ENCODE peak calls at places on chromosomes 12 and 14, in five cellular contexts. One of them, this sample, is unnamed.

GRCh38 chr14:56730468-56731145 is 79.7 kb downstream of the OTX2 start:
- DNase-seq in mesothelial cell of epicardium: no peak
- DNase-seq in cardiac fibroblast: no peak
- DNase-seq in AG10803: no peak
- DNase-seq in heart right ventricle: no peak
- DNase-seq in this sample: no peak

GRCh38 chr12:27162229-27162537 is 79.8 kb upstream of the C12orf71 start:
- DNase-seq in mesothelial cell of epicardium: no peak
- DNase-seq in cardiac fibroblast: peak
- DNase-seq in AG10803: no peak
- DNase-seq in heart right ventricle: no peak
- DNase-seq in this sample: no peak

GRCh38 chr12:113370923-113371682 is 12.7 kb downstream of the PLBD2 start:
- DNase-seq in mesothelial cell of epicardium: no peak
- DNase-seq in cardiac fibroblast: no peak
- DNase-seq in AG10803: no peak
- DNase-seq in heart right ventricle: no peak
- DNase-seq in this sample: no peak

GRCh38 chr14:67482765-67483164 is 5.8 kb downstream of the TMEM229B start:
- DNase-seq in mesothelial cell of epicardium: no peak
- DNase-seq in cardiac fibroblast: no peak
- DNase-seq in AG10803: no peak
- DNase-seq in heart right ventricle: no peak
- DNase-seq in this sample: no peak

GRCh38 chr12:97396989-97397388 is 65.6 kb upstream of the RMST start:
- DNase-seq in mesothelial cell of epicardium: no peak
- DNase-seq in cardiac fibroblast: no peak
- DNase-seq in AG10803: no peak
- DNase-seq in heart right ventricle: no peak
- DNase-seq in this sample: no peak

GRCh38 chr12:69966409-69966808 is 141.4 kb downstream of the MYRFL start:
- DNase-seq in mesothelial cell of epicardium: no peak
- DNase-seq in cardiac fibroblast: peak
- DNase-seq in AG10803: peak
- DNase-seq in heart right ventricle: peak
- DNase-seq in this sample: no peak

GRCh38 chr12:131117438-131118245 is 163.9 kb downstream of the ADGRD1 start:
- DNase-seq in mesothelial cell of epicardium: peak
- DNase-seq in cardiac fibroblast: no peak
- DNase-seq in AG10803: no peak
- DNase-seq in heart right ventricle: no peak
- DNase-seq in this sample: no peak

GRCh38 chr14:22391908-22392307 is 197.1 kb downstream of the DAD1 start:
- DNase-seq in mesothelial cell of epicardium: no peak
- DNase-seq in cardiac fibroblast: peak
- DNase-seq in AG10803: peak
- DNase-seq in heart right ventricle: peak
- DNase-seq in this sample: peak

GRCh38 chr12:25615119-25615518 is 62.0 kb upstream of the LMNTD1 start:
- DNase-seq in mesothelial cell of epicardium: no peak
- DNase-seq in cardiac fibroblast: peak
- DNase-seq in AG10803: peak
- DNase-seq in heart right ventricle: no peak
- DNase-seq in this sample: no peak

GRCh38 chr12:105967038-105967776 is 171.5 kb downstream of the NUAK1 start:
- DNase-seq in mesothelial cell of epicardium: no peak
- DNase-seq in cardiac fibroblast: peak
- DNase-seq in AG10803: no peak
- DNase-seq in heart right ventricle: no peak
- DNase-seq in this sample: no peak

GRCh38 chr12:94123127-94123526 is 25.2 kb upstream of the PLXNC1 start:
- DNase-seq in mesothelial cell of epicardium: no peak
- DNase-seq in cardiac fibroblast: no peak
- DNase-seq in AG10803: no peak
- DNase-seq in heart right ventricle: no peak
- DNase-seq in this sample: no peak

GRCh38 chr14:97379091-97379531 is 581.9 kb downstream of the VRK1 start:
- DNase-seq in mesothelial cell of epicardium: no peak
- DNase-seq in cardiac fibroblast: no peak
- DNase-seq in AG10803: no peak
- DNase-seq in heart right ventricle: no peak
- DNase-seq in this sample: no peak

GRCh38 chr14:93033983-93034670 is 81.6 kb downstream of the ITPK1 start:
- DNase-seq in mesothelial cell of epicardium: no peak
- DNase-seq in cardiac fibroblast: no peak
- DNase-seq in AG10803: no peak
- DNase-seq in heart right ventricle: no peak
- DNase-seq in this sample: no peak

GRCh38 chr14:75989134-75989533 is 3.6 kb downstream of the IFT43 start:
- DNase-seq in mesothelial cell of epicardium: no peak
- DNase-seq in cardiac fibroblast: peak
- DNase-seq in AG10803: peak
- DNase-seq in heart right ventricle: no peak
- DNase-seq in this sample: no peak

GRCh38 chr12:1619599-1619998 is 9.4 kb upstream of the WNT5B start:
- DNase-seq in mesothelial cell of epicardium: no peak
- DNase-seq in cardiac fibroblast: no peak
- DNase-seq in AG10803: no peak
- DNase-seq in heart right ventricle: peak
- DNase-seq in this sample: no peak

GRCh38 chr12:1927751-1928351 is 9.4 kb upstream of the CACNA2D4 start:
- DNase-seq in mesothelial cell of epicardium: no peak
- DNase-seq in cardiac fibroblast: no peak
- DNase-seq in AG10803: peak
- DNase-seq in heart right ventricle: peak
- DNase-seq in this sample: no peak

GRCh38 chr12:31521972-31522371 is 69.0 kb downstream of the DENND5B start:
- DNase-seq in mesothelial cell of epicardium: no peak
- DNase-seq in cardiac fibroblast: no peak
- DNase-seq in AG10803: no peak
- DNase-seq in heart right ventricle: no peak
- DNase-seq in this sample: no peak

GRCh38 chr14:85444685-85445084 is 85.3 kb upstream of the FLRT2 start:
- DNase-seq in mesothelial cell of epicardium: no peak
- DNase-seq in cardiac fibroblast: peak
- DNase-seq in AG10803: peak
- DNase-seq in heart right ventricle: no peak
- DNase-seq in this sample: no peak

GRCh38 chr12:50734409-50735263 is 29.3 kb upstream of the ATF1 start:
- DNase-seq in mesothelial cell of epicardium: no peak
- DNase-seq in cardiac fibroblast: peak
- DNase-seq in AG10803: peak
- DNase-seq in heart right ventricle: no peak
- DNase-seq in this sample: peak

GRCh38 chr14:74324945-74325361 is 22.2 kb upstream of the ABCD4 start:
- DNase-seq in mesothelial cell of epicardium: no peak
- DNase-seq in cardiac fibroblast: peak
- DNase-seq in AG10803: peak
- DNase-seq in heart right ventricle: no peak
- DNase-seq in this sample: peak

GRCh38 chr12:122356192-122356635 is 66.3 kb downstream of the CLIP1 start:
- DNase-seq in mesothelial cell of epicardium: no peak
- DNase-seq in cardiac fibroblast: peak
- DNase-seq in AG10803: peak
- DNase-seq in heart right ventricle: no peak
- DNase-seq in this sample: peak

DNA sequence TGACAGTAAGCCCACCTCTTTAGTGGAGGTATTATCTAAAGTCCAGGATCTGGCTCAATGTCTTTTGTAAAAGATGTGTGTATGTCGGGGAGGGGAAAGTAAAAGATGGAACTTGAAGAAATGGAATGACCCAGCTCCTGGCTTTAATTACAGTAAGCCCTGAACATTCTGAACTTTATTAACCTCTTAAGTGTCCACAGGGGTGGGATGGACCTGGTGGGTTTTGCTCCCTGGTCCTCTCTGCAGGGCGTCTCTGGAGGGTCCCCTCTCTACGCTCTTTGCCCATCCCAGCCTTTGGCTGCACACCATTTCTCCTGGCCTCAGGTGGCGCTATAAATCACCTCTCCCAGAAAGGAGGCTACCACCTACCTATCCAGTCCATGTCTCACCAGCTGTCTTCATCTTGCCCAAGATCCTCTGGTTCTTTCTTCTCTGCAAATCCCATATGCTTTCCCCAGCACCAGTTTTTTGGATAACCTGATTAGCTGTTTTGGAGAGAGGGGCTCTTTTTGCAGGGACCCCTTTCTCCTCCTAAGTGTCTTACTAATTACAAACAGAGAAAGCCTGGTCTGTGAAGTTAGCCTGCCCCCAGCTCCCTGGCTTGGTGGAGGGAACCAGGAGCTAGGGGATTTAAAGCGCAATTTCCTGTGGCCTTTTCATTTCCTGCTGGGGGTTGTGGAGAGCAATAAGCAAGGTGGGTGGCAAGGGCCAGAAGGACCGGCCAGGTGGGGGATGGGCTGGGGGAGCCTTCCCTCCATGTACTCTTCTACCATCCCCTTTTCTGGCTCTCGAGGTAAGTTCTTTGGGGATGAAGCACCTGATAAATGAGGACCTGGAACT is 3.9 kb upstream of the CISTR start:
- DNase-seq in mesothelial cell of epicardium: no peak
- DNase-seq in cardiac fibroblast: no peak
- DNase-seq in AG10803: no peak
- DNase-seq in heart right ventricle: no peak
- DNase-seq in this sample: no peak
- TF ChIP-seq CTCF in mesothelial cell of epicardium: no peak
- TF ChIP-seq CTCF in cardiac fibroblast: no peak
- TF ChIP-seq CTCF in AG10803: no peak
- TF ChIP-seq CTCF in heart right ventricle: no peak
- TF ChIP-seq CTCF in this sample: no peak

GRCh38 chr14:37197421-37198272 is at the start of gene MIPOL1:
- DNase-seq in mesothelial cell of epicardium: peak
- DNase-seq in cardiac fibroblast: peak
- DNase-seq in AG10803: peak
- DNase-seq in heart right ventricle: peak
- DNase-seq in this sample: peak
- TF ChIP-seq CTCF in mesothelial cell of epicardium: no peak
- TF ChIP-seq CTCF in cardiac fibroblast: peak
- TF ChIP-seq CTCF in AG10803: peak
- TF ChIP-seq CTCF in heart right ventricle: peak
- TF ChIP-seq CTCF in this sample: peak

GRCh38 chr14:20798932-20799331 is 3.7 kb downstream of the RNASE1 start:
- DNase-seq in mesothelial cell of epicardium: no peak
- DNase-seq in cardiac fibroblast: no peak
- DNase-seq in AG10803: no peak
- DNase-seq in heart right ventricle: no peak
- DNase-seq in this sample: no peak

GRCh38 chr14:20791199-20791996 is 10.3 kb downstream of the RNASE6 start:
- DNase-seq in mesothelial cell of epicardium: no peak
- DNase-seq in cardiac fibroblast: no peak
- DNase-seq in AG10803: no peak
- DNase-seq in heart right ventricle: no peak
- DNase-seq in this sample: no peak

GRCh38 chr14:20797159-20797558 is 5.5 kb downstream of the RNASE1 start:
- DNase-seq in mesothelial cell of epicardium: no peak
- DNase-seq in cardiac fibroblast: no peak
- DNase-seq in AG10803: no peak
- DNase-seq in heart right ventricle: no peak
- DNase-seq in this sample: no peak

GRCh38 chr14:20798318-20798717 is 4.3 kb downstream of the RNASE1 start:
- DNase-seq in mesothelial cell of epicardium: no peak
- DNase-seq in cardiac fibroblast: no peak
- DNase-seq in AG10803: no peak
- DNase-seq in heart right ventricle: no peak
- DNase-seq in this sample: no peak

DNA sequence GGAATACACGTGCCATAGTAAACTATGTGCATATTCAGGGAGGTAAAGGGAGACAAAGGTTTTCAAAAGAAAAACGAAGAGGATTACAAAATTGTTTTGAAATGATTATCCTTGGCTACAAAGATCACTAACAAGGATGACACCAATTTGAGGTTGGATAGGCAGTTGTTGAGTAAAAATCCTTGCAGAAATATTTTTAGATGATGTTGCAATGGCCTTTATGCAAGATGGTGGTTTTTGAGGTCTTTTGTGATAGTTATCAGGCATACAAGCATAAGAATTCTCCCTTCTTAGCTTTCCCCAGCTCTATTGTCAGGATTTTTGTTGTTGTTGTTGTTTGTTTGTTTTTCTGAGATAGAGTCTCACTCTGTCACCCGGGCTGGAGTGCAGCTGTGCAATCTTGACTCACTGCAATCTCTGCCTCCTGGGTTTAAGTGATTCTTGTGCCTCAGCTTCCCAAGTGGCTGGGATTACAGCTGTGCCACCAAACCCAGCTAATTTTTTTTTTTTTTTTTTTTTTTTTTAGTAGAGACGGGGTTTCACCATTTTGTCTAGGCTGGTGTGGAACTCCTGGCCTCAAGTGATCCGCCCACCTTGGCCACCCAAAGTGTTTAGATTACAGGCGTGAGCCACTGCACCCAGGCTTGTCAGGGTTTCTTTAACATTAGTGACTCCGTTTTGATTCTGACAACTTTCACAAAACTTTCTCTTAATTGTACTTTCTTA is 7.8 kb downstream of the RNASE1 start:
- DNase-seq in mesothelial cell of epicardium: no peak
- DNase-seq in cardiac fibroblast: no peak
- DNase-seq in AG10803: peak
- DNase-seq in heart right ventricle: no peak
- DNase-seq in this sample: no peak
- TF ChIP-seq CTCF in mesothelial cell of epicardium: no peak
- TF ChIP-seq CTCF in cardiac fibroblast: no peak
- TF ChIP-seq CTCF in AG10803: no peak
- TF ChIP-seq CTCF in heart right ventricle: no peak
- TF ChIP-seq CTCF in this sample: no peak

GRCh38 chr12:19021646-19022045 is 107.9 kb upstream of the PLEKHA5 start:
- DNase-seq in mesothelial cell of epicardium: no peak
- DNase-seq in cardiac fibroblast: no peak
- DNase-seq in AG10803: no peak
- DNase-seq in heart right ventricle: no peak
- DNase-seq in this sample: no peak
- TF ChIP-seq CTCF in mesothelial cell of epicardium: no peak
- TF ChIP-seq CTCF in cardiac fibroblast: no peak
- TF ChIP-seq CTCF in AG10803: no peak
- TF ChIP-seq CTCF in heart right ventricle: no peak
- TF ChIP-seq CTCF in this sample: no peak

GRCh38 chr14:61700104-61700886 is 5.0 kb downstream of the HIF1A start:
- DNase-seq in mesothelial cell of epicardium: no peak
- DNase-seq in cardiac fibroblast: peak
- DNase-seq in AG10803: no peak
- DNase-seq in heart right ventricle: no peak
- DNase-seq in this sample: no peak
- TF ChIP-seq CTCF in mesothelial cell of epicardium: no peak
- TF ChIP-seq CTCF in cardiac fibroblast: no peak
- TF ChIP-seq CTCF in AG10803: no peak
- TF ChIP-seq CTCF in heart right ventricle: no peak
- TF ChIP-seq CTCF in this sample: no peak

GRCh38 chr12:71938728-71939385 is at the start of gene TPH2:
- DNase-seq in mesothelial cell of epicardium: peak
- DNase-seq in cardiac fibroblast: peak
- DNase-seq in AG10803: peak
- DNase-seq in heart right ventricle: peak
- DNase-seq in this sample: peak
- TF ChIP-seq CTCF in mesothelial cell of epicardium: peak
- TF ChIP-seq CTCF in cardiac fibroblast: peak
- TF ChIP-seq CTCF in AG10803: peak
- TF ChIP-seq CTCF in heart right ventricle: peak
- TF ChIP-seq CTCF in this sample: peak